ENCODE peak calls at places on chromosome 15, in four cellular contexts. One of them, this sample, is unnamed.

GRCh38 chr15:101091080-101092017 is 160.5 kb downstream of the CHSY1 start:
- DNase-seq in tibial nerve: no peak
- DNase-seq in stomach: no peak
- DNase-seq in Peyer's patch: no peak
- DNase-seq in this sample: no peak

GRCh38 chr15:68833734-68834334 is 13.1 kb upstream of the ANP32A start:
- DNase-seq in Peyer's patch: no peak
- DNase-seq in stomach: no peak
- DNase-seq in tibial nerve: no peak
- DNase-seq in this sample: no peak

GRCh38 chr15:71136159-71137137 is 21.2 kb downstream of the THSD4 start:
- DNase-seq in stomach: no peak
- DNase-seq in Peyer's patch: no peak
- DNase-seq in tibial nerve: no peak
- DNase-seq in this sample: no peak

GRCh38 chr15:58334803-58335202 is 97.0 kb upstream of the LIPC start:
- DNase-seq in Peyer's patch: no peak
- DNase-seq in stomach: no peak
- DNase-seq in tibial nerve: no peak
- DNase-seq in this sample: no peak

GRCh38 chr15:73321496-73322344 is 47.0 kb downstream of the HCN4 start:
- DNase-seq in stomach: no peak
- DNase-seq in Peyer's patch: no peak
- DNase-seq in tibial nerve: no peak
- DNase-seq in this sample: peak; percentile 50

GRCh38 chr15:35958021-35958420 is 412.1 kb upstream of the DPH6 start:
- DNase-seq in tibial nerve: no peak
- DNase-seq in Peyer's patch: no peak
- DNase-seq in stomach: no peak
- DNase-seq in this sample: no peak

GRCh38 chr15:91844928-91845327 is 8.6 kb upstream of the SLCO3A1 start:
- DNase-seq in tibial nerve: no peak
- DNase-seq in stomach: no peak
- DNase-seq in Peyer's patch: no peak
- DNase-seq in this sample: no peak

GRCh38 chr15:95690631-95691340 is 639.7 kb upstream of the NR2F2 start:
- DNase-seq in stomach: no peak
- DNase-seq in tibial nerve: no peak
- DNase-seq in Peyer's patch: no peak
- DNase-seq in this sample: no peak

GRCh38 chr15:63523306-63523990 is 19.1 kb downstream of the USP3 start:
- DNase-seq in Peyer's patch: no peak
- DNase-seq in tibial nerve: no peak
- DNase-seq in stomach: no peak
- DNase-seq in this sample: no peak

GRCh38 chr15:73856458-73857192 is 16.7 kb upstream of the TBC1D21 start:
- DNase-seq in stomach: peak; percentile 41
- DNase-seq in Peyer's patch: peak; percentile 21
- DNase-seq in tibial nerve: no peak
- DNase-seq in this sample: no peak

GRCh38 chr15:28273468-28273867 is 48.5 kb downstream of the HERC2 start:
- DNase-seq in Peyer's patch: no peak
- DNase-seq in stomach: no peak
- DNase-seq in tibial nerve: no peak
- DNase-seq in this sample: no peak

GRCh38 chr15:71638876-71639275 is 171.5 kb upstream of the NR2E3 start:
- DNase-seq in stomach: no peak
- DNase-seq in tibial nerve: no peak
- DNase-seq in Peyer's patch: no peak
- DNase-seq in this sample: no peak

GRCh38 chr15:91422704-91423254 is 322.7 kb downstream of the SV2B start:
- DNase-seq in tibial nerve: no peak
- DNase-seq in Peyer's patch: no peak
- DNase-seq in stomach: no peak
- DNase-seq in this sample: no peak

GRCh38 chr15:58185439-58185838 is 47.3 kb downstream of the AQP9 start:
- DNase-seq in Peyer's patch: no peak
- DNase-seq in stomach: no peak
- DNase-seq in tibial nerve: no peak
- DNase-seq in this sample: no peak

GRCh38 chr15:89662893-89663673 is 7.8 kb upstream of the KIF7 start:
- DNase-seq in tibial nerve: peak; percentile 71
- DNase-seq in stomach: peak; percentile 66
- DNase-seq in Peyer's patch: peak; percentile 63
- DNase-seq in this sample: peak; percentile 77

GRCh38 chr15:47514251-47514652 is 203.1 kb upstream of the SEMA6D start:
- DNase-seq in tibial nerve: no peak
- DNase-seq in Peyer's patch: no peak
- DNase-seq in stomach: no peak
- DNase-seq in this sample: no peak

GRCh38 chr15:62454567-62455172 is 289.6 kb upstream of the C2CD4B start:
- DNase-seq in tibial nerve: no peak
- DNase-seq in stomach: no peak
- DNase-seq in Peyer's patch: no peak
- DNase-seq in this sample: no peak

GRCh38 chr15:72521682-72522081 is 47.6 kb downstream of the ARIH1 start:
- DNase-seq in tibial nerve: no peak
- DNase-seq in Peyer's patch: no peak
- DNase-seq in stomach: no peak
- DNase-seq in this sample: no peak

GRCh38 chr15:96540283-96540682 is 209.8 kb downstream of the NR2F2 start:
- DNase-seq in tibial nerve: no peak
- DNase-seq in Peyer's patch: no peak
- DNase-seq in stomach: no peak
- DNase-seq in this sample: no peak

GRCh38 chr15:22224241-22224671 is 143.9 kb downstream of the OR4M2 start:
- DNase-seq in stomach: no peak
- DNase-seq in Peyer's patch: no peak
- DNase-seq in tibial nerve: no peak
- DNase-seq in this sample: peak; percentile 56

GRCh38 chr15:70702584-70702983 is 60.8 kb downstream of the UACA start:
- DNase-seq in tibial nerve: no peak
- DNase-seq in Peyer's patch: no peak
- DNase-seq in stomach: no peak
- DNase-seq in this sample: no peak

GRCh38 chr15:98025237-98025636 is 64.7 kb downstream of the ARRDC4 start:
- DNase-seq in tibial nerve: no peak
- DNase-seq in stomach: no peak
- DNase-seq in Peyer's patch: no peak
- DNase-seq in this sample: no peak

GRCh38 chr15:96345560-96346389 is 15.3 kb downstream of the NR2F2 start:
- DNase-seq in stomach: peak; percentile 72
- DNase-seq in tibial nerve: peak; percentile 84
- DNase-seq in Peyer's patch: peak; percentile 71
- DNase-seq in this sample: peak; percentile 86

GRCh38 chr15:31267161-31268107 is 59.2 kb upstream of the KLF13 start:
- DNase-seq in tibial nerve: no peak
- DNase-seq in Peyer's patch: peak; percentile 44
- DNase-seq in stomach: peak; percentile 32
- DNase-seq in this sample: peak; percentile 81

GRCh38 chr15:90959894-90960293 is 5.2 kb downstream of the RCCD1 start:
- DNase-seq in Peyer's patch: no peak
- DNase-seq in stomach: no peak
- DNase-seq in tibial nerve: no peak
- DNase-seq in this sample: no peak

GRCh38 chr15:68553994-68554715 is 24.6 kb upstream of the CORO2B start:
- DNase-seq in Peyer's patch: peak; percentile 81
- DNase-seq in tibial nerve: peak; percentile 87
- DNase-seq in stomach: peak; percentile 67
- DNase-seq in this sample: peak; percentile 71

GRCh38 chr15:55796321-55796965 is 53.5 kb upstream of the PRTG start:
- DNase-seq in stomach: no peak
- DNase-seq in Peyer's patch: no peak
- DNase-seq in tibial nerve: no peak
- DNase-seq in this sample: no peak

GRCh38 chr15:61228025-61228901 is 839 bp downstream of the RORA start:
- DNase-seq in stomach: no peak
- DNase-seq in Peyer's patch: no peak
- DNase-seq in tibial nerve: peak; percentile 6
- DNase-seq in this sample: no peak

GRCh38 chr15:29668120-29668602 is 154.1 kb downstream of the TJP1 start:
- DNase-seq in stomach: peak; percentile 85
- DNase-seq in tibial nerve: peak; percentile 32
- DNase-seq in Peyer's patch: peak; percentile 81
- DNase-seq in this sample: no peak

GRCh38 chr15:52076889-52077781 is 35.4 kb downstream of the BCL2L10 start:
- DNase-seq in Peyer's patch: peak; percentile 83
- DNase-seq in tibial nerve: no peak
- DNase-seq in stomach: no peak
- DNase-seq in this sample: no peak

GRCh38 chr15:40803688-40804087 is 3.2 kb upstream of the ZFYVE19 start:
- DNase-seq in stomach: no peak
- DNase-seq in Peyer's patch: no peak
- DNase-seq in tibial nerve: no peak
- DNase-seq in this sample: no peak

GRCh38 chr15:40806672-40807027 is 239 bp upstream of the ZFYVE19 start:
- DNase-seq in stomach: no peak
- DNase-seq in Peyer's patch: no peak
- DNase-seq in tibial nerve: no peak
- DNase-seq in this sample: no peak

GRCh38 chr15:40809051-40809450 is 1.8 kb upstream of the DNAJC17 start:
- DNase-seq in Peyer's patch: no peak
- DNase-seq in stomach: no peak
- DNase-seq in tibial nerve: no peak
- DNase-seq in this sample: no peak

GRCh38 chr15:40807888-40808194 is 568 bp upstream of the DNAJC17 start:
- DNase-seq in tibial nerve: no peak
- DNase-seq in stomach: no peak
- DNase-seq in Peyer's patch: no peak
- DNase-seq in this sample: no peak

DNA sequence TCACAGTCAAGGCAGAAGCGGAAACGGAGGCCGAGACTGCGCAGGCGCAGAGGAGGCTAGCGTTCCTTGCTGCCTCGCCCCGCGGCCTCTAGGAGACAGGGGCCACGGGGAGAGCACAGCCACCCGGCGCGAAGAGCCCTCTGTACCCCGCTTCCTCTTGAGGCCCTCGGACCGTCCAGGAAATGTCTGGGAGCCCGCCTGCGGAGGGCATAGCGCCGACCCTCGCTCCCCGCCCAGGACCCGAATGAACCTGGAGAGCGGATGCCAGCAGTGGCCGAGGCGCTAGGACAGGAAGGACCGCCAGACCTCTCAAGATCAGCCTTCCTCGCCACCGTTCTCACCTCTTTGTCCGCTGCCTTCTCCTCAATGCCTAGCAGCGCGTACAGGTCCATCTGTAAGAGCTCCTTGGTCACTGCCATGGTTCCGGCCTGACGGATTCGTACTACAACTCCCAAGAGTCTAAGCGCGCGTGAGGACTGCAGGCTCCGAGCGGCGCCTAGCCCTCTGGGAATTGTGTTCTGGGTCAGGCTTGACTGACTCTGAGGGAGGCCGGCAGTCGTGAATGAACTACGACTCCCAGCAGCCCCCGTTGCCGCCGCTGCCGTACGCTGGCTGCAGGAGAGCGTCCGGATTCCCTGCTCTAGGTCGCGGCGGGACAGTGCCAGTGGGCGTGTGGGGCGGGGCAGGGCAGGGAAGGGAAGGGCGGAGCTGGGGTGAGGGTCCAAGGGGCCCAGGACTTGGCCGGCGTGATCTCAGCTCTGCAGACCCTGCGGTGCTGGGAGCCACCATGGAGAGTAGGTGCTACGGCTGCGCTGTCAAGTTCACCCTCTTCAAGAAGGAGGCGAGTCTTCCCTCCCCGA is at the start of the genes DNAJC17 and ZFYVE19:
- DNase-seq in stomach: peak; percentile 96
- DNase-seq in tibial nerve: peak; percentile 94
- DNase-seq in Peyer's patch: peak; percentile 98
- DNase-seq in this sample: peak; percentile 99
- TF ChIP-seq POLR2A in stomach: no peak
- TF ChIP-seq POLR2A in tibial nerve: peak; percentile 60
- TF ChIP-seq POLR2A in Peyer's patch: peak; percentile 63
- TF ChIP-seq POLR2A in this sample: no peak

GRCh38 chr15:40405501-40406381 is at the start of gene IVD:
- DNase-seq in tibial nerve: peak; percentile 89
- DNase-seq in Peyer's patch: peak; percentile 96
- DNase-seq in stomach: peak; percentile 96
- DNase-seq in this sample: peak; percentile 97
- TF ChIP-seq POLR2A in tibial nerve: peak; percentile 81
- TF ChIP-seq POLR2A in Peyer's patch: peak; percentile 65
- TF ChIP-seq POLR2A in stomach: no peak
- TF ChIP-seq POLR2A in this sample: no peak

GRCh38 chr15:83205725-83206324 is 1.8 kb downstream of the HDGFL3 start:
- DNase-seq in Peyer's patch: no peak
- DNase-seq in stomach: no peak
- DNase-seq in tibial nerve: peak; percentile 9
- DNase-seq in this sample: no peak
- TF ChIP-seq POLR2A in Peyer's patch: no peak
- TF ChIP-seq POLR2A in stomach: no peak
- TF ChIP-seq POLR2A in tibial nerve: no peak
- TF ChIP-seq POLR2A in this sample: no peak

DNA sequence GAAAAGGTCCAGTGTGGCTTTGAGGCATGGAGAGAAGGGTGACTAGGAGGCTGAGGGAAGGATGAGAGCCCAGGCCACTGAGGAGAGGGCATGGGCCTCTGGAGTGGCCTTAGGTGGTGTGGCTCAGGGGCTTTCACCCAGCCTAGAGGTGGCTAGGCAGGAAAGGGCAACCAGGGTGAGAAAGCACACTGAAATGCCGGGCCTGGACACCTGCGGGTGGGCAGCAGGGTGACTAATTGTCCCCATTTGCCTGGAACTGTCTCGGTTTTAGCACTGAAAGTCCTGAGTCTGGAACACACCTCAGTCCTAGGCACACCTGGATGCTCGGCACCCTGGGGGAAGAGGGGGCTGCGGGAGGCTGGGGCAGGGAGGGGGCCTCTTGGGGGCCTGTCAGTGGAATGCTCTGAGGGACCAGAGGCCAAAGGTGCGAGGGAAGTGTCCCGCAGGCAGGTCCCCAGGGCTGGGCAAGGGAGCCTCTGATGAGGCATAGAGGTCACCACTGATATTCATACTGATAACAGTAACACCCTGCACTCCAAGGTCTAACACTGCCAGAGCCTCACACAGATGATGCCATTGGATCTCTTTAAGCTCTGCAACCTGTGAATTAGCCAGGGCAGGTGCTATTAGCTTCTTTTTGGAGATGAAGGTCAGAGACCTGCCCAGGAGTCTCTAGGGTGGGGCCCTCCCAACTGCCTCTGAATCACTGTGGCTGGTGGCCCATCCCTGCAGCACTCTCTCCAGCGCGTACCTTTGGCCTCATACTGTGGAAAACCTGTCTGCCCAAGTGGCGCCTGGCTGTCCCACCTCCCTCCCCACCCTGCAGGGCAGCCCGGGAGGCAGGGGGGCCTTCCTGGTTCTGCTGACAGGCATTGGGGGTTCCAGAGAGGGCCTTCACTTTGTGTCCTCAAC is 3.0 kb upstream of the PHGR1 start:
- DNase-seq in tibial nerve: no peak
- DNase-seq in stomach: peak; percentile 59
- DNase-seq in Peyer's patch: peak; percentile 90
- DNase-seq in this sample: no peak
- TF ChIP-seq POLR2A in tibial nerve: no peak
- TF ChIP-seq POLR2A in stomach: no peak
- TF ChIP-seq POLR2A in Peyer's patch: peak; percentile 86
- TF ChIP-seq POLR2A in this sample: no peak